ENCODE peak calls at places on chromosomes 11 and 22, in five cellular contexts. V is K562, G is SK-N-SH, Y is HepG2, Z is GM12878. C is an unnamed sample.
A peak's percentile ranks its signal among the peaks of the same experiment; 100 is the strongest.

GRCh38 chr11:64866173-64866491 is 12.3 kb downstream of the EHD1 start:
- DNase-seq in V (no peak), G (no peak), Y (no peak), Z (no peak), C (no peak)

GRCh38 chr11:65611758-65612603 is 2.0 kb downstream of the MAP3K11 start:
- DNase-seq in V (no peak), G (no peak), Y (no peak), Z (no peak), C (no peak)

GRCh38 chr11:86537541-86538222 is 134.7 kb downstream of the ME3 start:
- DNase-seq in V (no peak), G (no peak), Y (no peak), Z (no peak), C (no peak)

GRCh38 chr11:68441466-68442230 is 18.9 kb upstream of the PPP6R3 start:
- DNase-seq in V (no peak), G (peak; percentile 87), Y (no peak), Z (no peak), C (no peak)

GRCh38 chr11:2202900-2203439 is 31.4 kb upstream of the TH start:
- DNase-seq in V (no peak), G (peak; percentile 30), Y (no peak), Z (no peak), C (no peak)

GRCh38 chr11:33227578-33228261 is 29.5 kb upstream of the HIPK3 start:
- DNase-seq in V (no peak), G (no peak), Y (no peak), Z (no peak), C (no peak)

GRCh38 chr11:8567597-8568198 is 26.3 kb downstream of the STK33 start:
- DNase-seq in V (no peak), G (no peak), Y (no peak), Z (no peak), C (no peak)

GRCh38 chr11:114052160-114052559 is 7.4 kb upstream of the ZBTB16 start:
- DNase-seq in V (no peak), G (no peak), Y (no peak), Z (no peak), C (no peak)

GRCh38 chr22:50438305-50439275 is 36.2 kb downstream of the SBF1 start:
- DNase-seq in V (no peak), G (peak; percentile 36), Y (no peak), Z (no peak), C (no peak)

GRCh38 chr11:35723493-35724284 is 61.1 kb downstream of the TRIM44 start:
- DNase-seq in V (no peak), G (no peak), Y (no peak), Z (no peak), C (no peak)

GRCh38 chr11:18265949-18266348 is at the start of gene SAA1:
- DNase-seq in V (no peak), G (no peak), Y (no peak), Z (no peak), C (no peak)

GRCh38 chr22:19877626-19878339 is 23.1 kb upstream of the GNB1L start:
- DNase-seq in V (no peak), G (no peak), Y (no peak), Z (no peak), C (no peak)

GRCh38 chr22:43148581-43148980 is 2.8 kb upstream of the TSPO start:
- DNase-seq in V (no peak), G (no peak), Y (no peak), Z (no peak), C (no peak)

GRCh38 chr22:43144949-43145348 is 1.8 kb upstream of the MCAT start:
- DNase-seq in V (no peak), G (no peak), Y (no peak), Z (no peak), C (no peak)

GRCh38 chr22:43147821-43148220 is 3.5 kb upstream of the TSPO start:
- DNase-seq in V (no peak), G (no peak), Y (no peak), Z (no peak), C (no peak)

DNA sequence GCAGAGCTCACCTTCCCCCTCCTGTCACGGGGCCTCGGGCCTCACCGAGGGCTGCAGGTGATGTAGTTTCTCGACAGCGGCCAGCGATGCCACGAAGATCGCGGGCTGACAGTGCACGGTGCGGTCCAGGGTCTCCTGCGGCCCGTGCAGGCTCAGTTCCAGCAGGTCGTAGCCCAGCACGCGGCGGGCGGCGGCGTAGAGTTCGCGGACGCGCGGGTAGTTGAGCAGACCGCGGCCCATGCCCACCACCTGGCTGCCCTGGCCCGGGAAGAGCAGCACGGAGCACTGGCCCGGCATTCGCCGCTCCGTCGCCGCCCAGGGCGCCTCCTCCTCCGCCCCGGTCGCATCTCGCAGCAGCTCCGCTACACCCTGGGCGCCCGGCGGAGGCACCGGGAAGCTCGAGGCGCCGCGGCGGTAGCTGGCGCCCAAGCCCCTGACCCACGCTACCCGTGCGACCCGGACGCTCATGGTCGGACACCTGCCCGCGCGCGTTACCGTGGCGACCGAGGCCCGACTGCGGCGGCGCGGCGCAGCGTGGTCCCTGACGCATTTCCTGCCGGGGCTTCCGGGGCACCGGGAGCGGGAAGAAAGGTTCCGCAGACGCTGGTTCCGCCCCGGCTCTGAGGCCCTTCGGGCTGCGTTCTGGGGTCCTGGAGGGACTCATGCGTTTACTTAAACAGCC is at the start of gene MCAT:
- DNase-seq in V (peak; percentile 84), G (peak; percentile 89), Y (peak; percentile 61), Z (peak; percentile 28), C (peak; percentile 86)
- TF ChIP-seq FOXM1 in V (no peak), G (no peak), Y (no peak), Z (no peak), C (no peak)

GRCh38 chr22:46770151-46770641 is 7.7 kb downstream of the TBC1D22A start:
- DNase-seq in V (no peak), G (no peak), Y (no peak), Z (no peak), C (no peak)
- TF ChIP-seq FOXM1 in V (no peak), G (no peak), Y (no peak), Z (no peak), C (no peak)

DNA sequence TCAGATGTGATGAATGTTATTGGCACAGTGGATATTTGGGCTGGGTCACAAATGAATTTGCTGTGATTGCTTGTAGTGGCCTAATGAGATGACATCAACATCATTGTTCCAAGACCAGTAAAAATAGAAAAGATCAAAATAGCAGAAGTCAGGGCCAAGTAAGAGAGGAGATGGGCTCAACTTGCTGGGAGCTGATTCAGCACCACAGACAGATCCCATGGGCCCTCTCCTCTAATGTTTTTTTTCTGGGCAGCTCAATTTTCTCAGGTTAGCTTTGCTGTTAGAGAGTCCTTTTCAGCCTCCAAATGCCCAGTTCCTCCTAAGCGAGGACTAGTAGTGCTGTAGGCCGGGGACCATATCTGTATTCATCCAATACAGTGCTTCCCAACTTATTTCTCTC is 86.0 kb upstream of the IZUMO1R start:
- DNase-seq in V (no peak), G (no peak), Y (no peak), Z (no peak), C (no peak)
- TF ChIP-seq FOXM1 in V (no peak), G (no peak), Y (no peak), Z (no peak), C (no peak)

GRCh38 chr11:111422494-111423249 is 43.6 kb upstream of the POU2AF1 start:
- DNase-seq in V (peak; percentile 41), G (peak; percentile 64), Y (peak; percentile 82), Z (no peak), C (peak; percentile 71)
- TF ChIP-seq FOXM1 in V (no peak), G (no peak), Y (no peak), Z (no peak), C (no peak)

GRCh38 chr11:60777106-60777505 is 8.0 kb upstream of the MS4A10 start:
- DNase-seq in V (no peak), G (no peak), Y (no peak), Z (no peak), C (no peak)

GRCh38 chr11:60781286-60782044 is 3.7 kb upstream of the MS4A10 start:
- DNase-seq in V (no peak), G (no peak), Y (no peak), Z (no peak), C (no peak)

GRCh38 chr11:60777572-60777971 is 7.6 kb upstream of the MS4A10 start:
- DNase-seq in V (no peak), G (no peak), Y (peak; percentile 37), Z (no peak), C (no peak)

GRCh38 chr11:60782393-60783140 is 2.6 kb upstream of the MS4A10 start:
- DNase-seq in V (no peak), G (no peak), Y (no peak), Z (no peak), C (no peak)

DNA sequence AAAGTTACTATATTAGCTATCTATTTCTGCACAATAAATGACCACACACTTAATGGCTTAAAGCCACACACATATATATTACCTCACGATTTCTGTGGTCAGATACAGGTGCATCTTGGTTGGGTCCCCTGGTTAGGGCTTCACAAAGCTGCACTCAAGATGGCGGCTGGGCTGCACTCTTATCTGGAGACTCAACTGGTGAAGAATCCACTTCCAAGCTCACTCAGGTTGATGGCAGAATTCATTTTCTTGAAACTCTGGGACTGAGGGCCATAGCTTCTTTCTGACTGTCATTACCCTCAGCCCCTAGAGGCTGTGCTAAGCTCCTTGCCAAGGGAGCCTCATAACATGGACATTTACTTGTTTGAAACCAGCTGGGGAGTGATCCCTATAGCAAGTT is 5.1 kb upstream of the MS4A10 start:
- DNase-seq in V (no peak), G (no peak), Y (no peak), Z (no peak), C (no peak)
- TF ChIP-seq FOXM1 in V (no peak), G (no peak), Y (no peak), Z (no peak), C (no peak)

GRCh38 chr11:579830-580601 is 3.7 kb downstream of the PHRF1 start:
- DNase-seq in V (no peak), G (no peak), Y (peak; percentile 78), Z (no peak), C (no peak)
- TF ChIP-seq FOXM1 in V (no peak), G (no peak), Y (no peak), Z (no peak), C (no peak)

GRCh38 chr22:39216143-39216490 is 28.7 kb downstream of the PDGFB start:
- DNase-seq in V (no peak), G (no peak), Y (no peak), Z (no peak), C (no peak)
- TF ChIP-seq FOXM1 in V (no peak), G (no peak), Y (no peak), Z (no peak), C (no peak)

GRCh38 chr11:130383363-130384168 is 44.8 kb downstream of the ADAMTS8 start:
- DNase-seq in V (no peak), G (no peak), Y (peak; percentile 44), Z (no peak), C (no peak)
- TF ChIP-seq FOXM1 in V (no peak), G (no peak), Y (no peak), Z (no peak), C (no peak)

GRCh38 chr11:10317281-10317755 is 12.4 kb downstream of the ADM start:
- DNase-seq in V (no peak), G (no peak), Y (no peak), Z (no peak), C (no peak)
- TF ChIP-seq FOXM1 in V (no peak), G (no peak), Y (no peak), Z (peak; percentile 67), C (no peak)

C was measured in HEK293T.